ENCODE peak calls at places on chromosomes 12 and 14, in four cellular contexts. F, U, L and S are unnamed samples.

GRCh38 chr12:76018111-76018510 is 13.5 kb downstream of the PHLDA1 start:
- DNase-seq in F (no peak), L (peak; percentile 62), U (no peak), S (no peak)

GRCh38 chr12:108638141-108638823 is 4.6 kb upstream of the SELPLG start:
- DNase-seq in U (no peak), L (no peak), F (peak; percentile 60), S (no peak)

GRCh38 chr12:131085125-131085815 is 131.6 kb downstream of the ADGRD1 start:
- DNase-seq in F (no peak), U (no peak), L (peak; percentile 0), S (no peak)

GRCh38 chr14:75615200-75615599 is 36.8 kb downstream of the FLVCR2 start:
- DNase-seq in U (peak; percentile 8), F (no peak), L (no peak), S (peak; percentile 28)

GRCh38 chr12:40727774-40728483 is 35.7 kb downstream of the CNTN1 start:
- DNase-seq in L (no peak), F (no peak), U (no peak), S (no peak)

GRCh38 chr12:26130728-26131127 is 5.9 kb upstream of the BHLHE41 start:
- DNase-seq in U (no peak), F (no peak), L (no peak), S (no peak)

GRCh38 chr12:131587565-131587964 is 123.3 kb upstream of the SFSWAP start:
- DNase-seq in U (no peak), F (no peak), L (no peak), S (no peak)

GRCh38 chr14:101173698-101174521 is 270.4 kb upstream of the RTL1 start:
- DNase-seq in F (no peak), L (no peak), U (no peak), S (peak; percentile 6)

GRCh38 chr12:24562761-24563392 is 386.0 kb downstream of the BCAT1 start:
- DNase-seq in F (peak; percentile 48), U (peak; percentile 9), L (peak; percentile 8), S (peak; percentile 26)

GRCh38 chr14:22177870-22178269 is 411.2 kb downstream of the DAD1 start:
- DNase-seq in U (no peak), F (no peak), L (no peak), S (no peak)

GRCh38 chr12:60415361-60415760 is 819.5 kb downstream of the SLC16A7 start:
- DNase-seq in F (no peak), L (no peak), U (no peak), S (no peak)

GRCh38 chr12:23303220-23303619 is 646.2 kb downstream of the SOX5 start:
- DNase-seq in F (no peak), L (no peak), U (no peak), S (no peak)

GRCh38 chr14:99724939-99725773 is 41.1 kb downstream of the CYP46A1 start:
- DNase-seq in U (no peak), L (no peak), F (no peak), S (no peak)

GRCh38 chr14:90409209-90409730 is 12.4 kb downstream of the CALM1 start:
- DNase-seq in F (no peak), U (no peak), L (peak; percentile 67), S (no peak)

GRCh38 chr12:92010368-92010767 is 135.3 kb downstream of the BTG1 start:
- DNase-seq in F (no peak), L (no peak), U (no peak), S (no peak)

GRCh38 chr12:127162902-127163301 is 1104.1 kb upstream of the TMEM132C start:
- DNase-seq in F (no peak), U (no peak), L (no peak), S (no peak)

GRCh38 chr14:71574976-71575375 is 357.3 kb upstream of the RGS6 start:
- DNase-seq in L (no peak), F (no peak), U (no peak), S (no peak)

GRCh38 chr12:91327889-91328288 is 145.3 kb upstream of the DCN start:
- DNase-seq in L (no peak), F (no peak), U (no peak), S (no peak)

GRCh38 chr12:108237272-108237671 is 101.8 kb downstream of the CMKLR1 start:
- DNase-seq in L (no peak), U (no peak), F (no peak), S (no peak)

GRCh38 chr14:74571901-74572828 is 39.9 kb downstream of the LTBP2 start:
- DNase-seq in F (peak; percentile 46), U (no peak), L (peak; percentile 43), S (no peak)

GRCh38 chr12:131114942-131115584 is 161.4 kb downstream of the ADGRD1 start:
- DNase-seq in L (no peak), F (no peak), U (no peak), S (no peak)

GRCh38 chr12:53586745-53587144 is 39.4 kb downstream of the ATF7 start:
- DNase-seq in F (no peak), U (no peak), L (no peak), S (no peak)

GRCh38 chr14:85528882-85529585 is 910 bp upstream of the FLRT2 start:
- DNase-seq in L (no peak), F (peak; percentile 5), U (no peak), S (no peak)

GRCh38 chr12:15527201-15527782 is 205.0 kb downstream of the PTPRO start:
- DNase-seq in F (no peak), U (no peak), L (peak; percentile 24), S (no peak)

GRCh38 chr12:128259556-128260070 is 7.4 kb upstream of the TMEM132C start:
- DNase-seq in L (no peak), U (no peak), F (peak; percentile 64), S (no peak)

GRCh38 chr12:65673291-65673690 is 151.0 kb upstream of the HMGA2 start:
- DNase-seq in U (no peak), L (no peak), F (no peak), S (no peak)
- TF ChIP-seq CTCF in U (no peak), L (no peak), F (no peak), S (no peak)

GRCh38 chr12:21371050-21371449 is 1.7 kb upstream of the IAPP start:
- DNase-seq in U (no peak), F (no peak), L (no peak), S (no peak)

GRCh38 chr12:21372602-21373001 is at the start of gene IAPP:
- DNase-seq in F (no peak), U (no peak), L (no peak), S (no peak)

DNA sequence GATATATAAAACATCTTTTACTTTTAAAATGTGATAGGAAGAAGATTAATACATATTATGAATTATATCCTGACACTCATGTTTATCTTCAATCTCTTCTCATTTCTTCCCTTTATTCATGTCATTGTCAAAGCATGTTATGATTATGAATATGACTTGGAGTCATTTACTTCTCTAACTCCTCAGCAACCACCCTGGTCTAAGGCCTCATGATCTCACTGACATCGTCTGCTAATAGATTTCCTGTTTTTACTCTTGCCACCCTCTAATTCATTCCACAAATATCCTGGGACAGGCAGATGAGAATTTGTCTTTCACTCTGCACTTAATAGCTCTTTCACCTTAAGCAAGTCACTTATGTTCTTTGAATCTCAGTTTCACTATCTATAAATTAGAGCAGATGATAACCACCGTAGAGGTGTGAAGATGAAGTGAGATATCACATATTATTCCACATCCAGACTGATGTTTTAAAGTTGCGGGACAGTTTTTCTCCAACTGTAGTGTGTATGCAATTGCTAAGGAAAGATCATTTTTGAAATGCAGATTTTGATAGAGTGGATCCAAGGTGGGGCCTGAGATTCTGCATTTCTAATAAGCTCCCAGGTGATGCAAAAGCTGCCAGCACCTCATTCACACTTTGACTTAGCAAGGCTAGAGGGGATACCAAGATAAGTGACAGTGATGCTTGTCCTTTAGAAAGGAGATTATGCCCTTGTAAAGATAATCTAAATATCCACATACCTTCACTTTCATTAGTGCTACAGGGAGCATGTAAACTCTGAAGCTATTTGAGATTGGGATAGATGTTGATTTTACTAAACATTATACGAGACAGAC is 3.3 kb upstream of the IAPP start:
- DNase-seq in U (no peak), F (no peak), L (no peak), S (no peak)
- TF ChIP-seq CTCF in U (no peak), F (no peak), L (no peak), S (no peak)

DNA sequence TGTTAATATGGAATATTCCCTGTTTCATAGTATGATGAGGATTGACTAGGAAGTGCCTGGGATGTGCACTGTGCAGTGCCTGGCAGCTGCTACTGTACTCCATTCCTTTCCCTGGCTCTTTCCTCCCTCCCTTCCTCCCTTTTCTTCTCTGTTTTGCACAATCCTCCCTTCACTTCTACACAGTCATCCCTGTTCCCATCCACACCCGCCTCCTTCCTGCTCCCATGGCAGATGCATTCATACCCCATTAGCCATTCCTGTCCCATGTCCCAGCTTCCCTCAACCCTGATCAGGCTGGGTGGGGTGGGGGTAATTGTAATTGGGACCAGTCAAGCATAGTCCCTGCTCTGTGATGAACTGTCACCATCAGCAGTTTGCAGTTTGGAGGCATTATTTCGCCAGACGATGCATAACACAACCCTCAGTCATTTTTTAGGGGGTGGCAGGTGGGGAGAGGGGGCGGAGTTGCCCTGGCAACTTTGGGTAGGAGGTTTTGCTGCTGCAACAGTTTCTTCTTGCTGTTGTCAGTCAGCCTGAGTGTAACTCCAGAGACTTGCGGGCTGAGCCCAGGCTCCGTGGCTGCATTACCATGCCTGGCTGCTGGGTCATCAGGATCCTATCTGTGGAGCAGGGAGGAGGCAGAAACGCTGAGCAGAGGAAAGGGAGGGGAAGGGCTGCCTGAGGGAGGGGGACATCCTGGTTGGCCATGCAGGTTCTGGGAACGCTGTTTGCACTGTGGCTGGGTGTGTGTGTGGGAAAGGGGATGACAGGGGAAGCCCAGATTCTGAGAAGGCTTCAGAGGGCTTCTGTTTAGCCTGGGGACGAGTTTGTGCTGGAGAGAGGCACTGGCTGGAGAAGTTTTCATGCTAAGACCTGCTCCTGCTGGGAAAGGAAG is 4.1 kb upstream of the KRT84 start:
- DNase-seq in L (no peak), U (no peak), F (no peak), S (no peak)
- TF ChIP-seq CTCF in L (no peak), U (no peak), F (no peak), S (no peak)

GRCh38 chr14:25411933-25412757 is 362.2 kb upstream of the STXBP6 start:
- DNase-seq in F (peak; percentile 4), L (peak; percentile 2), U (no peak), S (no peak)
- TF ChIP-seq CTCF in F (peak; percentile 55), L (peak; percentile 10), U (peak; percentile 18), S (peak; percentile 4)

DNA sequence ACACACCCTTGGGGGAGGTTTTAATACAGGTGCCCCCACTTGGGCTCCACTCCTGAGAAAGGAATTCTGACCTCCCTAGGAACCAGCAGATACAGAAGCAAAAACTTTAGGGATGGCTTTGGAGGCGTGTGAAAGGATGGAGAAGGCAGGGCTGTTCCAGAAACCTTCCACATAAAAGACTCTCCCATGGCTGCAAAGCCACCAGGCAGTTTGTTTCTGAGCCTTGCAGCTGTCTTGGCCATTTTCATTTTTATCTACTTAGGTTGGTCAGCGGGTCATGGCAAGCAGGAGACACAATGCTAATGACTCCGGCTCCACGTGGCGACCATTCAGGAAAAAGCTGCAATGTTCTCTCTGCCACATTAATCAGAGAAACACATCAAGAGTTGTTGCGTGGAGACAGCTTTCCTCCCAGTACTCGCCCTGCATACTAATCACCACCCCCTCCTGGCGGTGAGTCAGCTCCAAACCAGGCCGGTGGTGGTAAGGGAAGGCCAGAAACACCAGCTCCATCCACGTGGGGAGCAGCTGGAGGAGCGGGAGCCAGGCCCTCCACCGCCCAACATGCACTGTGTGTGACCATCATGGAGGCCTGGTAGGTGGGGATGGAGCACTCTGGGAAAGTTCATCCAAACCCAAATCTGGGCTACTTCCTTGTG is 30.9 kb upstream of the IRF2BPL start:
- DNase-seq in F (peak; percentile 64), L (peak; percentile 80), U (no peak), S (no peak)
- TF ChIP-seq CTCF in F (peak; percentile 60), L (peak; percentile 34), U (peak; percentile 8), S (peak; percentile 13)

GRCh38 chr12:85955127-85955526 is 81.0 kb downstream of the NTS start:
- DNase-seq in L (no peak), F (no peak), U (no peak), S (no peak)
- TF ChIP-seq CTCF in L (no peak), F (peak; percentile 67), U (no peak), S (no peak)

GRCh38 chr12:113002155-113002554 is 23.8 kb downstream of the OAS2 start:
- DNase-seq in L (no peak), F (no peak), U (no peak), S (no peak)
- TF ChIP-seq CTCF in L (no peak), F (no peak), U (no peak), S (no peak)